ENCODE peak calls at places on chromosomes 4 and X, in four cellular contexts. One of them, this sample, is unnamed.

GRCh38 chr4:123168812-123169211 is 227.8 kb upstream of the SPRY1 start:
- DNase-seq in GM18507: no peak
- DNase-seq in RWPE2: no peak
- DNase-seq in stimulated activated CD4-positive, alpha-beta T cell treated with anti-CD3 and anti-CD28 coated beads, Interleukin-4, amount 100 ng/mL, for 24 hours: no peak
- DNase-seq in this sample: no peak

GRCh38 chr4:88244821-88245579 is 39.4 kb downstream of the PPM1K start:
- DNase-seq in stimulated activated CD4-positive, alpha-beta T cell treated with anti-CD3 and anti-CD28 coated beads, Interleukin-4, amount 100 ng/mL, for 24 hours: peak
- DNase-seq in RWPE2: no peak
- DNase-seq in GM18507: no peak
- DNase-seq in this sample: no peak

GRCh38 chrX:10121787-10122186 is 35.0 kb upstream of the CLCN4 start:
- DNase-seq in RWPE2: no peak
- DNase-seq in GM18507: no peak
- DNase-seq in stimulated activated CD4-positive, alpha-beta T cell treated with anti-CD3 and anti-CD28 coated beads, Interleukin-4, amount 100 ng/mL, for 24 hours: no peak
- DNase-seq in this sample: no peak

GRCh38 chr4:15077969-15078368 is 75.7 kb downstream of the CPEB2 start:
- DNase-seq in RWPE2: no peak
- DNase-seq in stimulated activated CD4-positive, alpha-beta T cell treated with anti-CD3 and anti-CD28 coated beads, Interleukin-4, amount 100 ng/mL, for 24 hours: no peak
- DNase-seq in GM18507: no peak
- DNase-seq in this sample: no peak

GRCh38 chrX:10158279-10158939 is 1.6 kb downstream of the CLCN4 start:
- DNase-seq in GM18507: no peak
- DNase-seq in RWPE2: no peak
- DNase-seq in stimulated activated CD4-positive, alpha-beta T cell treated with anti-CD3 and anti-CD28 coated beads, Interleukin-4, amount 100 ng/mL, for 24 hours: no peak
- DNase-seq in this sample: peak

GRCh38 chrX:17441965-17442364 is 67.0 kb downstream of the NHS start:
- DNase-seq in RWPE2: no peak
- DNase-seq in GM18507: no peak
- DNase-seq in stimulated activated CD4-positive, alpha-beta T cell treated with anti-CD3 and anti-CD28 coated beads, Interleukin-4, amount 100 ng/mL, for 24 hours: no peak
- DNase-seq in this sample: no peak

GRCh38 chrX:45505214-45505613 is 304.5 kb upstream of the DIPK2B start:
- DNase-seq in stimulated activated CD4-positive, alpha-beta T cell treated with anti-CD3 and anti-CD28 coated beads, Interleukin-4, amount 100 ng/mL, for 24 hours: no peak
- DNase-seq in GM18507: no peak
- DNase-seq in RWPE2: no peak
- DNase-seq in this sample: no peak

GRCh38 chrX:24963823-24964222 is 51.9 kb downstream of the ARX start:
- DNase-seq in RWPE2: no peak
- DNase-seq in stimulated activated CD4-positive, alpha-beta T cell treated with anti-CD3 and anti-CD28 coated beads, Interleukin-4, amount 100 ng/mL, for 24 hours: no peak
- DNase-seq in GM18507: no peak
- DNase-seq in this sample: no peak

GRCh38 chr4:87114245-87115062 is 106.0 kb downstream of the KLHL8 start:
- DNase-seq in stimulated activated CD4-positive, alpha-beta T cell treated with anti-CD3 and anti-CD28 coated beads, Interleukin-4, amount 100 ng/mL, for 24 hours: no peak
- DNase-seq in GM18507: no peak
- DNase-seq in RWPE2: no peak
- DNase-seq in this sample: peak

GRCh38 chr4:61992351-61992750 is 792.2 kb downstream of the ADGRL3 start:
- DNase-seq in RWPE2: no peak
- DNase-seq in stimulated activated CD4-positive, alpha-beta T cell treated with anti-CD3 and anti-CD28 coated beads, Interleukin-4, amount 100 ng/mL, for 24 hours: no peak
- DNase-seq in GM18507: no peak
- DNase-seq in this sample: no peak

GRCh38 chrX:143081231-143081630 is 55.5 kb downstream of the SPANXN4 start:
- DNase-seq in RWPE2: no peak
- DNase-seq in GM18507: no peak
- DNase-seq in stimulated activated CD4-positive, alpha-beta T cell treated with anti-CD3 and anti-CD28 coated beads, Interleukin-4, amount 100 ng/mL, for 24 hours: no peak
- DNase-seq in this sample: no peak

GRCh38 chr4:128517739-128518510 is 230.3 kb upstream of the PGRMC2 start:
- DNase-seq in RWPE2: peak
- DNase-seq in stimulated activated CD4-positive, alpha-beta T cell treated with anti-CD3 and anti-CD28 coated beads, Interleukin-4, amount 100 ng/mL, for 24 hours: no peak
- DNase-seq in GM18507: peak
- DNase-seq in this sample: no peak

GRCh38 chrX:108186811-108187210 is 95.2 kb downstream of the ATG4A start:
- DNase-seq in GM18507: no peak
- DNase-seq in stimulated activated CD4-positive, alpha-beta T cell treated with anti-CD3 and anti-CD28 coated beads, Interleukin-4, amount 100 ng/mL, for 24 hours: no peak
- DNase-seq in RWPE2: no peak
- DNase-seq in this sample: no peak

GRCh38 chr4:88054909-88055308 is 47.5 kb downstream of the PKD2 start:
- DNase-seq in GM18507: no peak
- DNase-seq in RWPE2: no peak
- DNase-seq in stimulated activated CD4-positive, alpha-beta T cell treated with anti-CD3 and anti-CD28 coated beads, Interleukin-4, amount 100 ng/mL, for 24 hours: no peak
- DNase-seq in this sample: peak

GRCh38 chr4:132180020-132180427 is 969.1 kb upstream of the PCDH10 start:
- DNase-seq in RWPE2: no peak
- DNase-seq in GM18507: no peak
- DNase-seq in stimulated activated CD4-positive, alpha-beta T cell treated with anti-CD3 and anti-CD28 coated beads, Interleukin-4, amount 100 ng/mL, for 24 hours: no peak
- DNase-seq in this sample: no peak

GRCh38 chr4:95732061-95732460 is 107.8 kb upstream of the PDHA2 start:
- DNase-seq in stimulated activated CD4-positive, alpha-beta T cell treated with anti-CD3 and anti-CD28 coated beads, Interleukin-4, amount 100 ng/mL, for 24 hours: no peak
- DNase-seq in GM18507: no peak
- DNase-seq in RWPE2: no peak
- DNase-seq in this sample: no peak

GRCh38 chr4:16136321-16136720 is 52.5 kb upstream of the PROM1 start:
- DNase-seq in RWPE2: no peak
- DNase-seq in stimulated activated CD4-positive, alpha-beta T cell treated with anti-CD3 and anti-CD28 coated beads, Interleukin-4, amount 100 ng/mL, for 24 hours: no peak
- DNase-seq in GM18507: no peak
- DNase-seq in this sample: no peak

GRCh38 chrX:30521440-30522182 is 56.0 kb downstream of the TASL start:
- DNase-seq in GM18507: no peak
- DNase-seq in RWPE2: no peak
- DNase-seq in stimulated activated CD4-positive, alpha-beta T cell treated with anti-CD3 and anti-CD28 coated beads, Interleukin-4, amount 100 ng/mL, for 24 hours: no peak
- DNase-seq in this sample: no peak

GRCh38 chrX:118727686-118728339 is 407 bp downstream of the IL13RA1 start:
- DNase-seq in RWPE2: no peak
- DNase-seq in GM18507: no peak
- DNase-seq in stimulated activated CD4-positive, alpha-beta T cell treated with anti-CD3 and anti-CD28 coated beads, Interleukin-4, amount 100 ng/mL, for 24 hours: no peak
- DNase-seq in this sample: peak

GRCh38 chr4:143692241-143692640 is 8.2 kb downstream of the FREM3 start:
- DNase-seq in GM18507: no peak
- DNase-seq in stimulated activated CD4-positive, alpha-beta T cell treated with anti-CD3 and anti-CD28 coated beads, Interleukin-4, amount 100 ng/mL, for 24 hours: no peak
- DNase-seq in RWPE2: no peak
- DNase-seq in this sample: no peak

GRCh38 chr4:5839751-5840674 is 52.9 kb downstream of the CRMP1 start:
- DNase-seq in GM18507: no peak
- DNase-seq in RWPE2: peak
- DNase-seq in stimulated activated CD4-positive, alpha-beta T cell treated with anti-CD3 and anti-CD28 coated beads, Interleukin-4, amount 100 ng/mL, for 24 hours: no peak
- DNase-seq in this sample: no peak

GRCh38 chrX:10175317-10175871 is 18.6 kb downstream of the CLCN4 start:
- DNase-seq in RWPE2: no peak
- DNase-seq in stimulated activated CD4-positive, alpha-beta T cell treated with anti-CD3 and anti-CD28 coated beads, Interleukin-4, amount 100 ng/mL, for 24 hours: no peak
- DNase-seq in GM18507: no peak
- DNase-seq in this sample: no peak

GRCh38 chr4:148510211-148510610 is 68.0 kb upstream of the NR3C2 start:
- DNase-seq in GM18507: no peak
- DNase-seq in stimulated activated CD4-positive, alpha-beta T cell treated with anti-CD3 and anti-CD28 coated beads, Interleukin-4, amount 100 ng/mL, for 24 hours: no peak
- DNase-seq in RWPE2: no peak
- DNase-seq in this sample: no peak

GRCh38 chr4:109414938-109415337 is 18.7 kb upstream of the SEC24B start:
- DNase-seq in GM18507: no peak
- DNase-seq in stimulated activated CD4-positive, alpha-beta T cell treated with anti-CD3 and anti-CD28 coated beads, Interleukin-4, amount 100 ng/mL, for 24 hours: no peak
- DNase-seq in RWPE2: no peak
- DNase-seq in this sample: no peak

GRCh38 chrX:27186671-27187070 is 276.5 kb downstream of the PPP4R3C start:
- DNase-seq in RWPE2: no peak
- DNase-seq in stimulated activated CD4-positive, alpha-beta T cell treated with anti-CD3 and anti-CD28 coated beads, Interleukin-4, amount 100 ng/mL, for 24 hours: peak
- DNase-seq in GM18507: no peak
- DNase-seq in this sample: no peak

GRCh38 chr4:15778742-15779231 is 659 bp downstream of the CD38 start:
- DNase-seq in RWPE2: no peak
- DNase-seq in stimulated activated CD4-positive, alpha-beta T cell treated with anti-CD3 and anti-CD28 coated beads, Interleukin-4, amount 100 ng/mL, for 24 hours: peak
- DNase-seq in GM18507: no peak
- DNase-seq in this sample: peak

GRCh38 chr4:78235800-78236199 is 178.7 kb downstream of the FRAS1 start:
- DNase-seq in stimulated activated CD4-positive, alpha-beta T cell treated with anti-CD3 and anti-CD28 coated beads, Interleukin-4, amount 100 ng/mL, for 24 hours: no peak
- DNase-seq in RWPE2: no peak
- DNase-seq in GM18507: no peak
- DNase-seq in this sample: no peak

This sample was measured in endothelial cell.